ENCODE peak calls at places on chromosomes 6 and 20, in four cellular contexts. One of them, this sample, is unnamed.

GRCh38 chr6:26595669-26596269 is 984 bp upstream of the ABT1 start:
- DNase-seq in IMR-90: peak; percentile 84
- DNase-seq in AG04450: peak; percentile 71
- DNase-seq in body of pancreas: peak; percentile 95
- DNase-seq in this sample: peak; percentile 92

GRCh38 chr6:160750276-160750689 is 48.2 kb downstream of the PLG start:
- DNase-seq in AG04450: no peak
- DNase-seq in body of pancreas: no peak
- DNase-seq in IMR-90: no peak
- DNase-seq in this sample: no peak

GRCh38 chr20:60054716-60055371 is 96.6 kb downstream of the CDH26 start:
- DNase-seq in AG04450: no peak
- DNase-seq in IMR-90: no peak
- DNase-seq in body of pancreas: no peak
- DNase-seq in this sample: no peak

GRCh38 chr20:56449459-56449858 is 19.0 kb upstream of the RTF2 start:
- DNase-seq in body of pancreas: no peak
- DNase-seq in IMR-90: no peak
- DNase-seq in AG04450: no peak
- DNase-seq in this sample: no peak

GRCh38 chr20:63929071-63929470 is 27.1 kb downstream of the UCKL1 start:
- DNase-seq in AG04450: no peak
- DNase-seq in IMR-90: no peak
- DNase-seq in body of pancreas: no peak
- DNase-seq in this sample: no peak

GRCh38 chr6:44527191-44527960 is 139.9 kb downstream of the CDC5L start:
- DNase-seq in AG04450: no peak
- DNase-seq in body of pancreas: no peak
- DNase-seq in IMR-90: no peak
- DNase-seq in this sample: no peak

GRCh38 chr6:16760536-16761468 is at the start of gene ATXN1:
- DNase-seq in AG04450: no peak
- DNase-seq in IMR-90: peak; percentile 65
- DNase-seq in body of pancreas: peak; percentile 72
- DNase-seq in this sample: peak; percentile 81

GRCh38 chr20:52972190-52972937 is at the start of gene TSHZ2:
- DNase-seq in body of pancreas: peak; percentile 57
- DNase-seq in IMR-90: peak; percentile 1
- DNase-seq in AG04450: no peak
- DNase-seq in this sample: peak; percentile 75

GRCh38 chr6:139027620-139028182 is 844 bp upstream of the ABRACL start:
- DNase-seq in AG04450: no peak
- DNase-seq in body of pancreas: no peak
- DNase-seq in IMR-90: peak; percentile 63
- DNase-seq in this sample: no peak

GRCh38 chr6:26335631-26336323 is 29.2 kb upstream of the BTN3A2 start:
- DNase-seq in body of pancreas: no peak
- DNase-seq in IMR-90: no peak
- DNase-seq in AG04450: no peak
- DNase-seq in this sample: no peak

GRCh38 chr6:116536216-116536621 is 9.3 kb downstream of the TRAPPC3L start:
- DNase-seq in AG04450: no peak
- DNase-seq in IMR-90: peak; percentile 71
- DNase-seq in body of pancreas: no peak
- DNase-seq in this sample: no peak

GRCh38 chr6:152696543-152696942 is 1.2 kb upstream of the MYCT1 start:
- DNase-seq in AG04450: peak; percentile 41
- DNase-seq in body of pancreas: no peak
- DNase-seq in IMR-90: peak; percentile 88
- DNase-seq in this sample: no peak

GRCh38 chr6:15253107-15254073 is 7.5 kb downstream of the JARID2 start:
- DNase-seq in IMR-90: no peak
- DNase-seq in body of pancreas: no peak
- DNase-seq in AG04450: no peak
- DNase-seq in this sample: no peak

GRCh38 chr6:111825439-111825838 is 47.8 kb downstream of the FYN start:
- DNase-seq in AG04450: no peak
- DNase-seq in body of pancreas: no peak
- DNase-seq in IMR-90: no peak
- DNase-seq in this sample: no peak

GRCh38 chr20:52405417-52405816 is 213.8 kb upstream of the ZFP64 start:
- DNase-seq in AG04450: no peak
- DNase-seq in body of pancreas: no peak
- DNase-seq in IMR-90: no peak
- DNase-seq in this sample: no peak

GRCh38 chr6:42007286-42007685 is 43.0 kb upstream of the TAF8 start:
- DNase-seq in IMR-90: no peak
- DNase-seq in body of pancreas: no peak
- DNase-seq in AG04450: no peak
- DNase-seq in this sample: no peak
- H3K27ac ChIP-seq in IMR-90: no peak overlapping the region
- H3K27ac ChIP-seq in body of pancreas: no peak overlapping the region
- H3K27ac ChIP-seq in AG04450: no peak overlapping the region
- H3K27ac ChIP-seq in this sample: no peak overlapping the region

DNA sequence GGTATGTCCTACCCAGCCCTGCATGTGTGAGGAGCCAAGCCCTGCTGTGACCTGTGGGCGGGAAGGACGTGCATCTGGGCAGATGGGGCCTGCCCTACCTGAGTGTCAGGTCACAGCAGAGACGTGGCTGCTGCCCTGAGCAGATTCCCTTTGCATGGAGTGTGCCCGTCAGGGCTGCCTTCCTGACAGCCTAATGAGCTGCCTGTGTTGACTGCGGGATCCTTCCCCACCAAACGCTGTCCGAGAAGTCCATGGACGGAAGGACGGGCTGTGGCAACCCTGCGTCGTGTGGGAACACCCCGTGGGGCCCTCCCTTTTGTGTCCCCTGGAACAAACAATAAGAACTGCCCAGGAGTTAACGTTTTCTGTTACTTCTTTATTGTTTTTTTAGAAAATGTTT is 343.2 kb downstream of the CDH4 start:
- DNase-seq in body of pancreas: no peak
- DNase-seq in IMR-90: no peak
- DNase-seq in AG04450: no peak
- DNase-seq in this sample: no peak
- H3K9me3 ChIP-seq in body of pancreas: no peaks in the 10 kb centered on the region
- H3K9me3 ChIP-seq in IMR-90: peaks cover 38% of the 10 kb centered on the region
- H3K9me3 ChIP-seq in AG04450: peaks cover 77% of the 10 kb centered on the region
- H3K9me3 ChIP-seq in this sample: no peaks in the 10 kb centered on the region

DNA sequence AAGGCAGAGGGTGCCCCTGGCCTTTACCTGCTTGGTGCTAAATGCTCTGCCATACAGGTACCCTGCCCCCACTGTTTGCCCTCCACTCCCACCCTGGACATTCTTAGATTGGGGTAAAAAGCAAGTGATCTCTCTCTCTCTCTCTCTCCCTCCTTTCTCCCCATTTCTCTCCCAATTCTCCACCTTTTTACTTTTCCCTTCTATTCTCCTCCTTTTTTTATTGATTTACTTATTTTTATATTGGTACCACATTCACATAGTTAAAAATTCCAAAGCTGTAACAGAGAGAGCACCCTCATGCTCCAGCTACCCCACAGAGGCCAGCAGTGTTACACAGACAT is 37.7 kb upstream of the ID1 start:
- DNase-seq in body of pancreas: no peak
- DNase-seq in AG04450: no peak
- DNase-seq in IMR-90: no peak
- DNase-seq in this sample: no peak
- H3K4me3 ChIP-seq in body of pancreas: no peak overlapping the region
- H3K4me3 ChIP-seq in AG04450: no peak overlapping the region
- H3K4me3 ChIP-seq in IMR-90: no peak overlapping the region
- H3K4me3 ChIP-seq in this sample: no peak overlapping the region

GRCh38 chr20:33028875-33029274 is 2.6 kb upstream of the BPIFB6 start:
- DNase-seq in IMR-90: no peak
- DNase-seq in body of pancreas: no peak
- DNase-seq in AG04450: no peak
- DNase-seq in this sample: no peak
- H3K27ac ChIP-seq in IMR-90: no peak overlapping the region
- H3K27ac ChIP-seq in body of pancreas: no peak overlapping the region
- H3K27ac ChIP-seq in AG04450: no peak overlapping the region
- H3K27ac ChIP-seq in this sample: no peak overlapping the region

GRCh38 chr6:86586195-86586594 is 351.1 kb upstream of the HTR1E start:
- DNase-seq in body of pancreas: no peak
- DNase-seq in IMR-90: no peak
- DNase-seq in AG04450: no peak
- DNase-seq in this sample: no peak

DNA sequence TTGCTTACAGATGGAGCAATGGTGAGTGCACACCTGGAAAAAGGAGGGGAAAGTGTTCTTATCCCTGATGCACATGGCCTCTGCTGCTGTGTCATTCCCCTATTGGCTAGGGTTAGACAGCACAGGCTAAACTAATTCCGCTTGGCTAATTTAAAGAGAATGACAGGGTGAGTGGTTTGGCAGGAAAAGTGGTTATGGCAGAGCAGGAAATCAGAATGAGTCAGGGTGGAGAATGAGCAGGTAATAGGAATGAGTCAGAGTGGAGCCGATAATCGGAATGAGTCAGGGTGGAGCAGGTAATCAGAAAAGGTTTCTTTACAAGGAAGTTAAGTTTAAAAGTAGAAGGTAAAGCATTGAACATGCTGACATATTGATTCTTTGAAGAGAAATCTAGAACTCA is 355.5 kb upstream of the HTR1E start:
- DNase-seq in body of pancreas: no peak
- DNase-seq in AG04450: no peak
- DNase-seq in IMR-90: no peak
- DNase-seq in this sample: no peak
- H3K9me3 ChIP-seq in body of pancreas: no peaks in the 10 kb centered on the region
- H3K9me3 ChIP-seq in AG04450: peaks cover 21% of the 10 kb centered on the region
- H3K9me3 ChIP-seq in IMR-90: peaks cover 14% of the 10 kb centered on the region
- H3K9me3 ChIP-seq in this sample: no peaks in the 10 kb centered on the region